ENCODE peak calls at places on chromosomes 6 and 20, in eight cellular contexts. P is heart left ventricle, A is transverse colon, Q is HCT116, X is esophagus muscularis mucosa, K is adrenal gland, W is GM12878, G is lower leg skin. Y is an unnamed sample.

GRCh38 chr6:82015526-82015925 is 232.0 kb downstream of the IBTK start:
- DNase-seq in P (no peak), A (no peak), Q (no peak), X (no peak), K (no peak), W (no peak), G (no peak), Y (no peak)

GRCh38 chr6:28485482-28485881 is 30.1 kb downstream of the GPX6 start:
- DNase-seq in P (no peak), A (no peak), Q (no peak), X (no peak), K (no peak), W (no peak), G (no peak), Y (no peak)

GRCh38 chr6:163554663-163555062 is 140.1 kb downstream of the QKI start:
- DNase-seq in P (peak), A (peak), Q (no peak), X (no peak), K (no peak), W (no peak), G (peak), Y (no peak)

GRCh38 chr6:158627168-158627939 is 17.2 kb downstream of the DYNLT1 start:
- DNase-seq in P (no peak), A (no peak), Q (no peak), X (peak), K (no peak), W (no peak), G (peak), Y (no peak)

GRCh38 chr20:45810191-45810590 is 2.3 kb upstream of the UBE2C start:
- DNase-seq in P (no peak), A (no peak), Q (no peak), X (no peak), K (no peak), W (no peak), G (no peak), Y (no peak)

GRCh38 chr20:53692465-53693067 is 98.9 kb upstream of the ZNF217 start:
- DNase-seq in P (no peak), A (peak), Q (no peak), X (no peak), K (no peak), W (no peak), G (no peak), Y (no peak)

GRCh38 chr6:26309731-26310142 is 55.3 kb upstream of the BTN3A2 start:
- DNase-seq in P (no peak), A (no peak), Q (peak), X (no peak), K (no peak), W (no peak), G (no peak), Y (no peak)

GRCh38 chr20:16423311-16424212 is 149.7 kb downstream of the KIF16B start:
- DNase-seq in P (no peak), A (no peak), Q (no peak), X (peak), K (no peak), W (no peak), G (no peak), Y (no peak)

GRCh38 chr6:53734473-53735299 is 60.1 kb upstream of the LRRC1 start:
- DNase-seq in P (no peak), A (peak), Q (peak), X (peak), K (no peak), W (peak), G (no peak), Y (no peak)

GRCh38 chr6:129006685-129007514 is 124.0 kb downstream of the LAMA2 start:
- DNase-seq in P (no peak), A (no peak), Q (no peak), X (no peak), K (no peak), W (no peak), G (no peak), Y (no peak)

GRCh38 chr20:32134026-32134425 is 24.5 kb downstream of the TM9SF4 start:
- DNase-seq in P (no peak), A (no peak), Q (no peak), X (no peak), K (no peak), W (no peak), G (no peak), Y (no peak)

GRCh38 chr6:25511386-25511785 is 140.6 kb upstream of the SCGN start:
- DNase-seq in P (no peak), A (no peak), Q (no peak), X (no peak), K (no peak), W (no peak), G (no peak), Y (no peak)

GRCh38 chr6:35484921-35485392 is 11.9 kb downstream of the TEAD3 start:
- DNase-seq in P (no peak), A (no peak), Q (no peak), X (no peak), K (no peak), W (no peak), G (no peak), Y (no peak)

GRCh38 chr6:35483892-35484645 is 12.8 kb downstream of the TEAD3 start:
- DNase-seq in P (no peak), A (no peak), Q (no peak), X (no peak), K (no peak), W (no peak), G (no peak), Y (no peak)

GRCh38 chr6:35485402-35485877 is 11.4 kb downstream of the TEAD3 start:
- DNase-seq in P (no peak), A (peak), Q (no peak), X (no peak), K (no peak), W (no peak), G (no peak), Y (no peak)

GRCh38 chr6:35487653-35488516 is 9.0 kb downstream of the TEAD3 start:
- DNase-seq in P (no peak), A (peak), Q (no peak), X (no peak), K (no peak), W (no peak), G (no peak), Y (no peak)

GRCh38 chr6:35486005-35486925 is 10.6 kb downstream of the TEAD3 start:
- DNase-seq in P (peak), A (peak), Q (no peak), X (no peak), K (no peak), W (no peak), G (peak), Y (no peak)
- TF ChIP-seq POLR2A in P (no peak), A (peak), Q (no peak), X (no peak), K (no peak), W (no peak), G (no peak), Y (no peak)

GRCh38 chr6:34696189-34696738 is 303 bp downstream of the ILRUN start:
- DNase-seq in P (peak), A (peak), Q (no peak), X (no peak), K (peak), W (no peak), G (peak), Y (no peak)
- TF ChIP-seq POLR2A in P (no peak), A (no peak), Q (no peak), X (no peak), K (no peak), W (no peak), G (no peak), Y (no peak)

GRCh38 chr20:34089655-34090324 is 22.3 kb downstream of the EIF2S2 start:
- DNase-seq in P (no peak), A (no peak), Q (no peak), X (no peak), K (no peak), W (no peak), G (peak), Y (no peak)
- TF ChIP-seq POLR2A in P (no peak), A (no peak), Q (no peak), X (no peak), K (no peak), W (peak), G (no peak), Y (no peak)

DNA sequence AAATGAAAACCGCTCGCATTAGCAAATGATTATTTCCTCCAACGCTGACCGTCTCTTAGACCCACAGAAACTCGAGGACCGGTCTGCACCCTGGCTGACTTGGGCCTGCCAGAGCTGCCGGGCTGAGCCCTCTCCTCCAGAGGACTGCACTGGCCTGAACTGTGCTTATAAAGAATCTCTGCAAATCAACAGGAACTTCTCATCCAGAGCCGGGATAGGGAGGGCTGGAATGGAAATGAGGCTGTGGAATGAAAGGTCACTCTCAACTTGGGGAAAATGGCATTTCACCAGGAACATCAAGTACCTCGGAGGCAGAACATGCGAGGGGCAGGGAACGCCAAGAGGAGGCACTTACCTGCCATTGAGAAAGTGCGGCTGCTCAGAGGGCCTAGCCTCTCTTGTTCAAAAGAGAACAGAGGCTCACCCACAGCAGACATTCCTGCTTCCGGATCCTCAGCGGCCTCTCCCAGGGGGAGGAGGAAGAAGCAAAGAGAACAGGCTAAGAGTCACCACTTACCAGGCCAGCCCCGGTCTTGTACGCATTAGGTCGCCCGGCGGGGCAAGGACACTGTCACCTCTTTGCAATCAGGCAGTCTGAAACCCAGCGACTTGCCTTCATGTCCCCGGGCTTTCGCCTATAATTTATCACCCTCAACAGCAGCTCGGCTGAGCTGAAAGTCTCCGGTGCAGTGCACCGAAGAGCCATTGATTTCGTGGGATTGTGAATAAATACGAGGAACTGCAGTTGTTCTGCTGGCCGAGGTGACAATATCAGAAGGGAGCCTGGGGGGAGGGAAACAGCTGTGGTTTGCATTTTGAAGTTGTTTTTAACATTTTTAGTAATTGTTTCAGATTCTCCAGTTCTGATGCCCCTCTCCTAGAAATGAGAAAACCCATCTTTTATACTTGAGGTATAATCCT is 37.6 kb downstream of the ZMYND8 start:
- DNase-seq in P (peak), A (peak), Q (no peak), X (peak), K (peak), W (no peak), G (peak), Y (no peak)
- TF ChIP-seq POLR2A in P (no peak), A (peak), Q (no peak), X (peak), K (peak), W (no peak), G (no peak), Y (no peak)

GRCh38 chr6:43702522-43703440 is 15.2 kb upstream of the MRPS18A start:
- DNase-seq in P (peak), A (peak), Q (peak), X (peak), K (peak), W (no peak), G (peak), Y (no peak)
- TF ChIP-seq POLR2A in P (no peak), A (peak), Q (peak), X (no peak), K (peak), W (no peak), G (no peak), Y (no peak)

GRCh38 chr20:63653041-63653973 is at the start of gene STMN3:
- DNase-seq in P (peak), A (peak), Q (peak), X (peak), K (peak), W (no peak), G (peak), Y (peak)
- TF ChIP-seq POLR2A in P (no peak), A (no peak), Q (no peak), X (no peak), K (peak), W (no peak), G (no peak), Y (no peak)

DNA sequence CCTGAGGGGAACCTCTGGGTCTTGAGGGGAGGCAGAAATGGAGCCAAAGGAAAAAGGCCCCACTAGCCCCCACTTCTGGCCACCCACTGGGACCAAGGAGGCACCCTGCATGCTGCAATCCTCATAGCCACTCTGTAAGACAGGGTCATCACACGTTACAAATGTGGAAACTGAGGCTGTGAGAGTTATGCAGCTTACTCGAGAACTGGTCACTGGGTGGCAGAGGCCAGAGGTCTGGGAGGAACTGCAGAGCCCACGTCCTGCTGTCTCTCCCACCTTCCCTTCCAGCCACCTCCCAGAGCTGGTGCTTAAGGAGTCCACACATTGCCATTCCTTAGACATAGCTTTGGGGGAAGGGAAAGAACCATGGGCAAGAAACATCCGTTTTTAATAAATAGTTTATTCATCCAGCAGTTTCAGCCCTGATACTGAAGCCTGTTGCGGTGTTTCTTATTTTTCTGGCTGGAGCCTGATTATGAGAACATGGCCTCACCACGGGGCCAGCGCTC is 18.0 kb downstream of the LEMD2 start:
- DNase-seq in P (peak), A (no peak), Q (no peak), X (no peak), K (no peak), W (no peak), G (no peak), Y (no peak)
- TF ChIP-seq POLR2A in P (no peak), A (no peak), Q (no peak), X (no peak), K (no peak), W (peak), G (no peak), Y (no peak)

GRCh38 chr20:6299451-6299850 is 176.6 kb upstream of the FERMT1 start:
- DNase-seq in P (no peak), A (no peak), Q (no peak), X (no peak), K (no peak), W (no peak), G (no peak), Y (no peak)
- TF ChIP-seq POLR2A in P (no peak), A (no peak), Q (no peak), X (no peak), K (no peak), W (no peak), G (no peak), Y (no peak)